ENCODE peak calls at places on chromosomes 13 and 19, in four cellular contexts. S is uterus, P is adrenal gland, E is transverse colon. O is an unnamed sample.

GRCh38 chr13:72195044-72195704 is 328.2 kb upstream of the DACH1 start:
- DNase-seq in S (no peak), P (no peak), E (no peak), O (no peak)

GRCh38 chr19:51541458-51542357 is 10.2 kb upstream of the SIGLEC6 start:
- DNase-seq in S (no peak), P (no peak), E (no peak), O (peak; percentile 68)

GRCh38 chr19:49894879-49895565 is 1.7 kb downstream of the IL4I1 start:
- DNase-seq in S (no peak), P (no peak), E (no peak), O (no peak)

GRCh38 chr13:28623782-28624706 is 34.9 kb upstream of the POMP start:
- DNase-seq in S (no peak), P (no peak), E (no peak), O (no peak)

GRCh38 chr19:21850636-21851255 is 14.8 kb upstream of the ZNF43 start:
- DNase-seq in S (no peak), P (no peak), E (no peak), O (no peak)

GRCh38 chr13:43988302-43988701 is 108.6 kb downstream of the LACC1 start:
- DNase-seq in S (no peak), P (no peak), E (no peak), O (no peak)

GRCh38 chr13:46778095-46778494 is 18.9 kb downstream of the ESD start:
- DNase-seq in S (no peak), P (no peak), E (no peak), O (no peak)

GRCh38 chr13:45879666-45880065 is 28.1 kb upstream of the SIAH3 start:
- DNase-seq in S (peak; percentile 28), P (no peak), E (peak; percentile 10), O (no peak)

GRCh38 chr19:4007836-4008539 is 452 bp downstream of the PIAS4 start:
- DNase-seq in S (no peak), P (peak; percentile 41), E (peak; percentile 48), O (peak; percentile 63)

GRCh38 chr13:59533561-59534337 is 630.0 kb downstream of the DIAPH3 start:
- DNase-seq in S (no peak), P (no peak), E (no peak), O (no peak)

GRCh38 chr13:35345992-35346391 is 130.5 kb downstream of the MAB21L1 start:
- DNase-seq in S (no peak), P (no peak), E (no peak), O (no peak)

GRCh38 chr19:11767633-11768133 is 883 bp downstream of the ZNF441 start:
- DNase-seq in S (peak; percentile 24), P (peak; percentile 33), E (peak; percentile 69), O (peak; percentile 40)

GRCh38 chr13:30959678-30960077 is 27.2 kb downstream of the TEX26 start:
- DNase-seq in S (no peak), P (no peak), E (no peak), O (no peak)

GRCh38 chr19:52993342-52994178 is 20.2 kb upstream of the ERVV-1 start:
- DNase-seq in S (peak; percentile 85), P (peak; percentile 78), E (peak; percentile 86), O (peak; percentile 82)

DNA sequence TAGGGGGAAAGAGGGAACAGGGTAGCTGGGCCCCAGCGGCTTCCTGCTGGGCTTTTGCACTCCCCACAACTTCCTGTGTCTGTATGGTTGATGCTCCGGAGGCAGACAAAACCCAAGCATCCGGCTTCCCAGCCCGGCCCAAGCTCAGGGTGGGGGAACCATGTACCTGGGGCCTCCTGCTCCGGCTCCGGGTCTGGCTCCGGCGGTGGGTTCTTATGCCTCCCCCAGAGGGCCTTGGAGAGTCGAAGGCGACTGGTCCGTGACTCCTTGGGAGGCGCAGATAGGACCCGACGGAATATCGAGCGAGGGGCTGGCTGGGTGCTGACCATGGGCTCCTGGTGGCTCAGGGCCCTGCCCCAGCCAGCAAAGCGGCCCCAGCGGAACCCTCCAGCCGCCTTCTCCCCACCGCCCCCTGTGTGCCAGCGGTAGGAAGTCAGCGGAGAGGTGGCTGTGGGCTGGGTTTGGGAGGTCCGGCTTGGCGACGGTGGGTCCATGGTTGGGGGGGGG is 426 bp downstream of the RASAL3 start:
- DNase-seq in S (no peak), P (no peak), E (peak; percentile 64), O (no peak)
- TF ChIP-seq POLR2A in S (no peak), P (no peak), E (peak; percentile 21), O (peak; percentile 37)

GRCh38 chr13:107994137-107994536 is 221.2 kb downstream of the LIG4 start:
- DNase-seq in S (no peak), P (no peak), E (no peak), O (no peak)

GRCh38 chr13:107993239-107993948 is 221.9 kb downstream of the LIG4 start:
- DNase-seq in S (no peak), P (no peak), E (no peak), O (no peak)

GRCh38 chr13:107992542-107992941 is 222.8 kb downstream of the LIG4 start:
- DNase-seq in S (no peak), P (no peak), E (no peak), O (no peak)
- TF ChIP-seq POLR2A in S (no peak), P (no peak), E (no peak), O (no peak)

GRCh38 chr13:40679586-40679985 is 13.1 kb upstream of the FOXO1 start:
- DNase-seq in S (no peak), P (no peak), E (no peak), O (no peak)
- TF ChIP-seq POLR2A in S (no peak), P (no peak), E (no peak), O (no peak)

DNA sequence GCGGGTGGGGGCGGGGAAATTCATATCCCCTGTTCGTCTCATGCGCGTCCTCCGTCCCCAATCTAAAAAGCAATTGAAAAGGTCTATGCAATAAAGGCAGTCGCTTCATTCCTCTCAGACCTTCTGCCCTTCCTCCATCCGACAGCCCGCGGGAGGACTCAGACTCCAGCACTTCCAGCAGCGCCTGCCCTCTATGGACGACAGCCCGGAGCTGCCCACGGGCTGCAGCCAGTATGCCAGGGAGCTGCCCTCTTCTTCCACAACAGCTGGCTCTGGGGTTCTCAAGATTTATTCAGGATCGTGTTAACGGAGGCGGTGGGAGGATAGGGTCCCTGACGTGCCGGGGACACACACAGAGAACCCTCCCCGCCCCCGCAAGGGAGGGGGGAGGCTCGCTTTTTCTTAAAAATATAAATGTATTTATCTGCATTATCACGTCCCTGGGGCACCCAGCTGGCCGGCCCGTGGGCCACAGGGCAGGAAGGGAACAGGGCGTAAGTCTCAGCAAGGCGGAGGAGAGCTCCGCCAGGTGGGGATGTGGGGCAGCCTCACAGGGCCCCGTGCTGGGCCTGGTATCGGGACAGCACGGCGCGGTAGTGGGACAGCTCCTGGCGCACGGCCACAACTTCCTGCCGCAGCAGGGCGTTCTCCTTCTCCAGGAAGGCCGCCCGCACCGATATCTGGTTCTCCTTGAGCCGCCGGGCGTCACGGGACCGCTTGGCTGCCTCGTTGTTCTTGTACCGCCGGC is 6.7 kb downstream of the DBP start:
- DNase-seq in S (peak; percentile 74), P (peak; percentile 81), E (peak; percentile 82), O (peak; percentile 85)
- TF ChIP-seq POLR2A in S (no peak), P (no peak), E (no peak), O (no peak)